ENCODE peak calls at places on chromosomes 2 and 18, in five cellular contexts. Z is Peyer's patch; P is iris pigment epithelial cell; F is activated naive CD8-positive, alpha-beta T cell treated with anti-CD3 and anti-CD28 coated beads, Interleukin-2, amount 50 U/mL, for 24 hours; O is IMR-90. C is an unnamed sample.

GRCh38 chr2:217178366-217178765 is 318.5 kb upstream of the TNP1 start:
- DNase-seq in P (no peak), Z (no peak), O (no peak), F (no peak), C (no peak)

GRCh38 chr2:178674122-178674521 is 133.1 kb downstream of the TTN start:
- DNase-seq in F (no peak), P (no peak), O (no peak), Z (no peak), C (no peak)

GRCh38 chr2:238021327-238021726 is 39.5 kb upstream of the SCLY start:
- DNase-seq in F (no peak), Z (no peak), O (peak), P (peak), C (no peak)

GRCh38 chr2:217629347-217629746 is 373.4 kb downstream of the TNS1 start:
- DNase-seq in F (no peak), P (no peak), Z (no peak), O (no peak), C (no peak)

GRCh38 chr2:160224060-160224459 is 24.0 kb upstream of the ITGB6 start:
- DNase-seq in F (peak), Z (no peak), O (peak), P (peak), C (no peak)

GRCh38 chr2:167292430-167293171 is 404.3 kb downstream of the XIRP2 start:
- DNase-seq in F (peak), Z (peak), P (peak), O (peak), C (peak)

GRCh38 chr2:67260348-67261277 is 136.5 kb upstream of the ETAA1 start:
- DNase-seq in Z (peak), P (peak), O (peak), F (no peak), C (no peak)

GRCh38 chr2:1510184-1510583 is 96.9 kb downstream of the TPO start:
- DNase-seq in O (no peak), F (no peak), P (no peak), Z (no peak), C (no peak)

GRCh38 chr18:63823516-63824219 is 48.5 kb downstream of the SERPINB7 start:
- DNase-seq in P (peak), F (peak), O (peak), Z (peak), C (peak)

GRCh38 chr2:97911210-97911921 is 84.4 kb downstream of the TMEM131 start:
- DNase-seq in P (peak), F (no peak), O (peak), Z (no peak), C (no peak)

GRCh38 chr2:235523486-235524150 is 29.8 kb downstream of the AGAP1 start:
- DNase-seq in P (no peak), F (no peak), O (no peak), Z (no peak), C (no peak)

GRCh38 chr2:238747114-238747513 is 100.8 kb upstream of the TWIST2 start:
- DNase-seq in P (no peak), O (no peak), Z (no peak), F (no peak), C (no peak)

GRCh38 chr18:9474103-9474982 is 970 bp upstream of the RALBP1 start:
- DNase-seq in Z (no peak), O (peak), F (no peak), P (peak), C (no peak)

GRCh38 chr2:45390433-45390832 is 220.6 kb downstream of the SRBD1 start:
- DNase-seq in O (no peak), P (no peak), F (no peak), Z (no peak), C (no peak)

GRCh38 chr2:240089306-240089705 is 36.0 kb upstream of the OR6B3 start:
- DNase-seq in Z (no peak), O (no peak), F (no peak), P (no peak), C (no peak)

GRCh38 chr18:49915352-49915751 is 102.0 kb upstream of the ACAA2 start:
- DNase-seq in O (no peak), Z (no peak), P (no peak), F (no peak), C (no peak)